ENCODE peak calls at places on chromosomes 5 and 9, in seven cellular contexts. H, M, J, S, N, C and I are unnamed samples.

GRCh38 chr5:14471557-14471956 is 110.0 kb upstream of the OTULINL start:
- DNase-seq in J (no peak), S (no peak), N (no peak), M (no peak), H (no peak), C (no peak), I (no peak)

GRCh38 chr9:120032639-120033038 is 547.3 kb downstream of the CDK5RAP2 start:
- DNase-seq in C (peak), J (no peak), H (no peak), M (no peak), N (no peak), S (peak), I (no peak)

GRCh38 chr9:91163773-91164471 is 197.8 kb downstream of the AUH start:
- DNase-seq in C (no peak), J (no peak), S (peak), N (no peak), M (no peak), H (no peak), I (no peak)

GRCh38 chr5:168826292-168826725 is 247.1 kb upstream of the PANK3 start:
- DNase-seq in J (no peak), S (no peak), C (no peak), N (no peak), H (no peak), M (no peak), I (no peak)

GRCh38 chr5:59107692-59108091 is 524.8 kb downstream of the RAB3C start:
- DNase-seq in M (no peak), C (peak), H (no peak), J (no peak), N (no peak), S (no peak), I (no peak)

GRCh38 chr5:177594071-177594470 is 2.1 kb downstream of the TMED9 start:
- DNase-seq in J (no peak), C (no peak), N (no peak), H (no peak), S (no peak), M (no peak), I (no peak)

GRCh38 chr5:100828756-100829342 is 74.2 kb downstream of the ST8SIA4 start:
- DNase-seq in H (no peak), M (no peak), C (no peak), J (peak), S (no peak), N (no peak), I (no peak)

GRCh38 chr9:137494104-137494544 is 35.0 kb upstream of the NSMF start:
- DNase-seq in N (no peak), M (no peak), C (no peak), H (no peak), J (no peak), S (peak), I (no peak)

GRCh38 chr9:131677445-131678180 is 62.3 kb downstream of the RAPGEF1 start:
- DNase-seq in C (peak), M (peak), H (no peak), N (no peak), J (no peak), S (peak), I (peak)

GRCh38 chr9:78303377-78304062 is 6.6 kb downstream of the PSAT1 start:
- DNase-seq in J (no peak), C (no peak), N (no peak), M (no peak), H (no peak), S (no peak), I (no peak)

GRCh38 chr9:98708933-98709911 is at the start of gene GABBR2:
- DNase-seq in S (no peak), C (no peak), M (no peak), N (no peak), H (no peak), J (no peak), I (no peak)

GRCh38 chr9:87880683-87881082 is 2.0 kb upstream of the SPATA31E1 start:
- DNase-seq in H (no peak), C (no peak), J (no peak), N (peak), M (no peak), S (no peak), I (no peak)

GRCh38 chr5:60806591-60807243 is 37.4 kb downstream of the ELOVL7 start:
- DNase-seq in M (no peak), C (no peak), H (no peak), S (no peak), N (no peak), J (no peak), I (no peak)

GRCh38 chr5:113232667-113233066 is 202.1 kb downstream of the TSSK1B start:
- DNase-seq in N (no peak), J (no peak), S (no peak), C (peak), M (no peak), H (no peak), I (no peak)

GRCh38 chr5:179217356-179217755 is 127.9 kb downstream of the ADAMTS2 start:
- DNase-seq in C (peak), M (no peak), J (no peak), N (no peak), S (no peak), H (no peak), I (peak)

GRCh38 chr9:35481347-35481975 is 8.4 kb upstream of the RUSC2 start:
- DNase-seq in H (peak), M (no peak), J (peak), C (peak), S (peak), N (no peak), I (peak)

GRCh38 chr9:77901771-77902170 is 129.8 kb downstream of the GNAQ start:
- DNase-seq in H (no peak), S (peak), N (no peak), C (no peak), J (no peak), M (no peak), I (no peak)

GRCh38 chr9:127154390-127155191 is 32.2 kb upstream of the ANGPTL2 start:
- DNase-seq in N (no peak), H (peak), J (peak), S (no peak), M (peak), C (peak), I (peak)

GRCh38 chr5:177025139-177025538 is 2.6 kb downstream of the ZNF346 start:
- DNase-seq in J (no peak), N (no peak), M (no peak), H (no peak), C (peak), S (no peak), I (no peak)

GRCh38 chr5:126938461-126938860 is 91.9 kb downstream of the MARCHF3 start:
- DNase-seq in H (no peak), J (no peak), S (no peak), N (no peak), M (no peak), C (peak), I (peak)

GRCh38 chr5:10434392-10434791 is 7.3 kb upstream of the ROPN1L start:
- DNase-seq in S (no peak), C (peak), J (no peak), H (no peak), M (no peak), N (no peak), I (no peak)

GRCh38 chr5:107241841-107242240 is 428.9 kb downstream of the EFNA5 start:
- DNase-seq in J (no peak), N (no peak), S (no peak), C (no peak), H (no peak), M (no peak), I (no peak)

GRCh38 chr5:165627548-165628170 is 2122.2 kb downstream of the MAT2B start:
- DNase-seq in M (no peak), J (no peak), N (no peak), C (no peak), H (no peak), S (no peak), I (no peak)

GRCh38 chr5:138654281-138654867 is 79.2 kb upstream of the HSPA9 start:
- DNase-seq in S (peak), N (no peak), C (peak), J (peak), M (peak), H (no peak), I (peak)

GRCh38 chr9:112174965-112175795 is at the start of gene SUSD1:
- DNase-seq in M (peak), S (peak), N (no peak), C (no peak), H (peak), J (peak), I (no peak)

GRCh38 chr5:55645304-55645703 is 66.8 kb downstream of the SLC38A9 start:
- DNase-seq in S (no peak), H (no peak), N (no peak), J (no peak), C (peak), M (no peak), I (peak)

GRCh38 chr5:94751456-94751855 is 133.0 kb downstream of the SLF1 start:
- DNase-seq in M (no peak), H (no peak), N (no peak), J (no peak), C (no peak), S (no peak), I (no peak)

GRCh38 chr9:136050266-136050705 is 44.8 kb downstream of the NACC2 start:
- DNase-seq in C (no peak), J (no peak), M (no peak), H (no peak), S (no peak), N (peak), I (no peak)

GRCh38 chr5:107505763-107506534 is 164.8 kb downstream of the EFNA5 start:
- DNase-seq in H (no peak), S (no peak), J (no peak), M (no peak), N (no peak), C (no peak), I (no peak)

GRCh38 chr5:79806741-79807140 is 117.1 kb downstream of the CMYA5 start:
- DNase-seq in M (no peak), H (no peak), C (peak), J (no peak), S (peak), N (no peak), I (no peak)

GRCh38 chr5:84474126-84474525 is 89.4 kb upstream of the EDIL3 start:
- DNase-seq in C (no peak), J (no peak), H (no peak), M (no peak), S (no peak), N (no peak), I (no peak)

GRCh38 chr5:169192572-169192971 is 108.4 kb downstream of the SLIT3 start:
- DNase-seq in C (no peak), M (no peak), J (no peak), H (no peak), N (no peak), S (no peak), I (no peak)

GRCh38 chr9:136087741-136088480 is 7.2 kb downstream of the NACC2 start:
- DNase-seq in C (no peak), J (no peak), N (no peak), H (peak), S (no peak), M (no peak), I (no peak)

GRCh38 chr9:38346811-38347735 is 45.4 kb upstream of the ALDH1B1 start:
- DNase-seq in N (peak), C (no peak), J (no peak), M (no peak), S (no peak), H (no peak), I (no peak)

GRCh38 chr5:117318528-117318927 is 743.9 kb upstream of the SEMA6A start:
- DNase-seq in H (no peak), N (no peak), M (no peak), C (no peak), J (no peak), S (peak), I (no peak)

GRCh38 chr5:117315170-117315569 is 740.5 kb upstream of the SEMA6A start:
- DNase-seq in N (no peak), J (no peak), S (no peak), C (no peak), M (no peak), H (no peak), I (no peak)
- TF ChIP-seq CTCF in N (no peak), J (no peak), S (no peak), C (no peak), M (no peak), H (no peak), I (no peak)

GRCh38 chr5:110945874-110946436 is 125.6 kb upstream of the TSLP start:
- DNase-seq in N (no peak), J (no peak), S (no peak), C (no peak), M (no peak), H (no peak), I (no peak)

GRCh38 chr5:110956913-110957813 is 114.3 kb upstream of the TSLP start:
- DNase-seq in C (no peak), J (no peak), H (no peak), M (no peak), N (no peak), S (no peak), I (no peak)

GRCh38 chr5:110956280-110956912 is 115.1 kb upstream of the TSLP start:
- DNase-seq in H (no peak), N (no peak), C (no peak), S (no peak), J (no peak), M (no peak), I (no peak)

GRCh38 chr5:110951373-110951791 is 120.1 kb upstream of the TSLP start:
- DNase-seq in J (no peak), M (no peak), N (no peak), C (peak), S (no peak), H (no peak), I (no peak)
- TF ChIP-seq CTCF in J (no peak), M (no peak), N (no peak), C (no peak), S (no peak), H (no peak), I (no peak)

GRCh38 chr9:109653470-109653869 is 126.5 kb upstream of the PALM2AKAP2 start:
- DNase-seq in J (no peak), M (no peak), H (no peak), S (no peak), N (no peak), C (no peak), I (no peak)

GRCh38 chr9:109652112-109652511 is 127.9 kb upstream of the PALM2AKAP2 start:
- DNase-seq in S (no peak), H (no peak), M (no peak), C (peak), J (no peak), N (no peak), I (no peak)

DNA sequence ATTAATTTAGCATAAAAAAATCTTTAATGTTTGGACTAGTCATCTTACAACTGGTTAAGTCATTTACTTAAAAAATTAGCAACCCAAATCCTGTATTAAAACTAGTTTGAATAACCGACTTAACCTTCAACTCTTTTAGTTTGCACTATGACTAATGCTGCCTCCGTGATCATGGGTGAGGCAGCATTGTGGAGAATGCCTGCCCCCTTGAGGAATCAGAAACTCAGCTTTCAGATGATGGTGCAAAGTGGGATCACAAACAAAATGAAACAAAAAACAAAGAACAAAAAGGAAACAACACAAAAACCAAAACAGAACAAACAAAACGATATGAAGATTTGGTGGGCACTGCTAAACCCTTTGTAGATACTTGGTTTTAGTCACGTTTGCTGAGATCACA is 127.0 kb upstream of the PALM2AKAP2 start:
- DNase-seq in J (no peak), H (no peak), S (peak), N (no peak), C (peak), M (no peak), I (peak)
- TF ChIP-seq CTCF in J (no peak), H (no peak), S (peak), N (peak), C (peak), M (peak), I (peak)

GRCh38 chr5:131495536-131496399 is 139.3 kb downstream of the RAPGEF6 start:
- DNase-seq in J (no peak), C (no peak), S (no peak), H (no peak), N (no peak), M (no peak), I (no peak)

GRCh38 chr5:131491749-131492148 is 143.3 kb downstream of the RAPGEF6 start:
- DNase-seq in S (no peak), M (no peak), C (peak), N (no peak), J (no peak), H (no peak), I (peak)

DNA sequence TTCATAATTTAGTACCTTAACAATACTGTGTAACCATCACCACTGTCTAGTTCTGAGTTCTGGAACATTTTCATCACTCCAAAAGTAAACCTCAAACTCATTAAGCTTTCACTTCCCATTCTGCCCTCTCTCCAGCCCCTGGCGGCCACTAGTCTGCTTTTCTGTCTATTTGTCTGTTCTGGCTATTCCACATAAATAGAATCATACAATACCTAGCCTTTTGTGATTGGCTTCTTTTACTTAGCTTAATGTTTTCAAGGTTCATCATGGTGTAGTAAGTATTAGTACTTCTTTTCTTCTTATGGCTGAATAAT is 138.7 kb downstream of the RAPGEF6 start:
- DNase-seq in N (no peak), J (peak), H (no peak), S (no peak), C (no peak), M (peak), I (no peak)
- TF ChIP-seq CTCF in N (no peak), J (no peak), H (no peak), S (no peak), C (no peak), M (peak), I (no peak)

GRCh38 chr9:34321451-34321850 is 7.6 kb downstream of the KIF24 start:
- DNase-seq in J (no peak), S (no peak), N (no peak), M (no peak), C (no peak), H (no peak), I (no peak)

GRCh38 chr9:34317436-34317835 is 11.6 kb downstream of the KIF24 start:
- DNase-seq in H (no peak), N (no peak), C (no peak), S (no peak), J (no peak), M (no peak), I (no peak)

GRCh38 chr9:34322899-34323591 is 6.0 kb downstream of the KIF24 start:
- DNase-seq in H (no peak), S (no peak), J (no peak), M (no peak), C (no peak), N (no peak), I (no peak)

GRCh38 chr9:34318163-34318790 is 10.8 kb downstream of the KIF24 start:
- DNase-seq in H (no peak), M (peak), J (no peak), S (no peak), C (no peak), N (no peak), I (no peak)
- TF ChIP-seq CTCF in H (no peak), M (no peak), J (no peak), S (no peak), C (no peak), N (no peak), I (no peak)